ENCODE peak calls at places on chromosome 1, in five cellular contexts. One of them, this sample, is unnamed.
A peak's percentile ranks its signal among the peaks of the same experiment; 100 is the strongest.

GRCh38 chr1:10514490-10515235 is 39.9 kb downstream of the PEX14 start:
- DNase-seq in left lung: no peak
- DNase-seq in spleen: no peak
- DNase-seq in choroid plexus epithelial cell: peak; percentile 49
- DNase-seq in Panc1: peak; percentile 67
- DNase-seq in this sample: no peak

GRCh38 chr1:59414406-59415133 is 117.7 kb downstream of the FGGY start:
- DNase-seq in left lung: no peak
- DNase-seq in spleen: no peak
- DNase-seq in Panc1: no peak
- DNase-seq in choroid plexus epithelial cell: peak; percentile 47
- DNase-seq in this sample: no peak

GRCh38 chr1:45328680-45329079 is 2.0 kb downstream of the HPDL start:
- DNase-seq in spleen: no peak
- DNase-seq in Panc1: no peak
- DNase-seq in left lung: no peak
- DNase-seq in choroid plexus epithelial cell: no peak
- DNase-seq in this sample: no peak

GRCh38 chr1:208357663-208358507 is 113.7 kb upstream of the PLXNA2 start:
- DNase-seq in choroid plexus epithelial cell: no peak
- DNase-seq in left lung: no peak
- DNase-seq in Panc1: no peak
- DNase-seq in spleen: no peak
- DNase-seq in this sample: no peak

GRCh38 chr1:11934295-11935039 is at the start of gene PLOD1:
- DNase-seq in Panc1: no peak
- DNase-seq in spleen: peak; percentile 97
- DNase-seq in choroid plexus epithelial cell: peak; percentile 86
- DNase-seq in left lung: peak; percentile 94
- DNase-seq in this sample: no peak

GRCh38 chr1:222529916-222530315 is 18.0 kb downstream of the HHIPL2 start:
- DNase-seq in Panc1: no peak
- DNase-seq in spleen: no peak
- DNase-seq in left lung: no peak
- DNase-seq in choroid plexus epithelial cell: no peak
- DNase-seq in this sample: no peak

GRCh38 chr1:102566182-102566581 is 542.1 kb downstream of the COL11A1 start:
- DNase-seq in left lung: no peak
- DNase-seq in Panc1: no peak
- DNase-seq in choroid plexus epithelial cell: no peak
- DNase-seq in spleen: no peak
- DNase-seq in this sample: no peak

GRCh38 chr1:48610628-48611542 is 138.9 kb upstream of the SPATA6 start:
- DNase-seq in left lung: peak; percentile 43
- DNase-seq in spleen: no peak
- DNase-seq in Panc1: no peak
- DNase-seq in choroid plexus epithelial cell: no peak
- DNase-seq in this sample: no peak

GRCh38 chr1:153881764-153882163 is 41.0 kb downstream of the GATAD2B start:
- DNase-seq in Panc1: no peak
- DNase-seq in left lung: no peak
- DNase-seq in choroid plexus epithelial cell: peak; percentile 70
- DNase-seq in spleen: no peak
- DNase-seq in this sample: no peak

GRCh38 chr1:226309398-226310122 is 596 bp upstream of the LIN9 start:
- DNase-seq in spleen: no peak
- DNase-seq in Panc1: no peak
- DNase-seq in left lung: no peak
- DNase-seq in choroid plexus epithelial cell: peak; percentile 14
- DNase-seq in this sample: no peak

GRCh38 chr1:19910650-19911049 is 12.8 kb downstream of the PLA2G2E start:
- DNase-seq in left lung: no peak
- DNase-seq in Panc1: no peak
- DNase-seq in choroid plexus epithelial cell: no peak
- DNase-seq in spleen: no peak
- DNase-seq in this sample: no peak
- H3K4me3 ChIP-seq in left lung: no peak overlapping the region
- H3K4me3 ChIP-seq in Panc1: no peak overlapping the region
- H3K4me3 ChIP-seq in choroid plexus epithelial cell: no peak overlapping the region
- H3K4me3 ChIP-seq in spleen: no peak overlapping the region
- H3K4me3 ChIP-seq in this sample: no peak overlapping the region

DNA sequence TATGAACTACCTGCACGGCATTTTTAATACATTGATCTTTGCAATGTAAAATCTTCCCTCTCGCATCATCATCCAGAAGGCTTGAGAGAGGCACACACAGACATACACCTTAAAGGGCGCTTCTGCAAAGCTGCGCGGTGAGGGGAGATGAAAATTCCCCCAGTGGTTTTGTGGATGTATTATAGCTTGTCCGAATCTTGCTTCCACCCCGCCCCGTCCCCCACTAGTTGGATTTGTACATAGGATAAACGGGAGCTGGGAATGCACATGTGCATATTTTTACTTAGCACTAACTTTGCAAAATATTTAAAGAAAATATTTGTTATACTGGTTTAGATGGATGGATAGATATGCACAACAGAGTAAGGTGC is 542 bp upstream of the ASTN1 start:
- DNase-seq in Panc1: no peak
- DNase-seq in left lung: no peak
- DNase-seq in spleen: no peak
- DNase-seq in choroid plexus epithelial cell: no peak
- DNase-seq in this sample: no peak
- TF ChIP-seq CTCF in Panc1: no peak
- TF ChIP-seq CTCF in left lung: no peak
- TF ChIP-seq CTCF in spleen: no peak
- TF ChIP-seq CTCF in choroid plexus epithelial cell: no peak
- TF ChIP-seq CTCF in this sample: no peak

DNA sequence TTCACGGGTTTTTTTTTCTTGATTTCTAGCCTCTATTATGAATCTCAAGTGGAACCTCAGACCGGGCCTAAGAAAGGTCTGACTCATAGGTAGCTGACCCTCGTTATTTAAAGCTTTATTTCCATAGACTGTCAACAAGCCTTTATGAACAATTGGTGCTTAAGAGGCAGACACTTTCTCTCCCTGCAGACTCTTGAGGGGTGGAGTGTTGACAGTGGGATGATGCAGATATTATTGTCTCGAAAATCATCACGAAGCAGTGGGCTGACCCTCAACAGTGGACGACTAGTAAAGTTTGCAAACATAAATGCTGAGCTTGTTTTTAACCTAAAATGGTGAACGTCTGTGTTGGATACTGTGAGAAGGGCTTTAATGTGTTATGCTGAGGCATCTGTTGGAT is 1.8 kb downstream of the SFT2D2 start:
- DNase-seq in left lung: no peak
- DNase-seq in spleen: no peak
- DNase-seq in Panc1: no peak
- DNase-seq in choroid plexus epithelial cell: peak; percentile 42
- DNase-seq in this sample: no peak
- H3K4me3 ChIP-seq in left lung: peak overlapping the region; percentile 97
- H3K4me3 ChIP-seq in spleen: peak overlapping the region; percentile 95
- H3K4me3 ChIP-seq in Panc1: peak overlapping the region; percentile 85
- H3K4me3 ChIP-seq in choroid plexus epithelial cell: no peak overlapping the region
- H3K4me3 ChIP-seq in this sample: peak overlapping the region; percentile 85

GRCh38 chr1:88060112-88060673 is 623.9 kb upstream of the PKN2 start:
- DNase-seq in choroid plexus epithelial cell: no peak
- DNase-seq in Panc1: no peak
- DNase-seq in left lung: no peak
- DNase-seq in spleen: no peak
- DNase-seq in this sample: no peak

GRCh38 chr1:88063605-88064004 is 620.5 kb upstream of the PKN2 start:
- DNase-seq in left lung: no peak
- DNase-seq in Panc1: no peak
- DNase-seq in spleen: no peak
- DNase-seq in choroid plexus epithelial cell: no peak
- DNase-seq in this sample: no peak

GRCh38 chr1:88062650-88063153 is 621.4 kb upstream of the PKN2 start:
- DNase-seq in left lung: no peak
- DNase-seq in Panc1: no peak
- DNase-seq in spleen: no peak
- DNase-seq in choroid plexus epithelial cell: no peak
- DNase-seq in this sample: no peak

GRCh38 chr1:88061830-88062177 is 622.3 kb upstream of the PKN2 start:
- DNase-seq in choroid plexus epithelial cell: peak; percentile 2
- DNase-seq in left lung: no peak
- DNase-seq in spleen: no peak
- DNase-seq in Panc1: no peak
- DNase-seq in this sample: no peak

DNA sequence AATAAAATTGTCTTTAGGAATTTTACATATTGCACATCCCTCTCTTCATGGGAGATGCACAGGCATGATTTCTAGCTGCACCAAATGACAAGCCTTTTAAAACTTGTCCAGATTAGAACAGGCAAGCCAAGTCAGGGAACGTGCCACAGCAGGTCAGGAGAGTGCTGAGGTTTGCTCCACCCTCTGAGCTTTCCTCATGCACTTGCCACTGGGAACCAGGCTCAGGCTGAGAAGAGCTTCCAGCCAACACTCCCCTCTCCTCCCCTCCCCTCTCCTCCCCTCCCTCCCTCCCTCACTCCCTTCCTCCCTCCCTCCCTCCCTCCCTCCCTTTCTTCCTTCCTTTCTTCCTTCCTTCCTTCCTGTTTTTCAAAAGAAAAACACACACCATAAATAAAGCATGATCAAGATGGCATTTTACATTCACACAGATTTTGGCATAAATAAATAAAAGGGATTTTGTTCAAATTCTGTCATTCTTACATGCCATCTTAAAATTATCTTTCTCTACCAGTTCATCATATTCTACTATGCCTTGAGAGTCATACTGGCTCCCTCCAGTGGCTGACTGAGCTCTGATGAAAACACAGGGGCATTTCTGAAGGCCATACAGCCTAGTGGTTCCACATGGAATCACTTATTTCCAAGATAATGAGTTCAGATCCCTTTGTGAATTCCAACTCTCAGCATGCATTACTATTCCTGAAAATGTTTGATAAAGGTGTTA is 622.8 kb upstream of the PKN2 start:
- DNase-seq in choroid plexus epithelial cell: peak; percentile 82
- DNase-seq in spleen: no peak
- DNase-seq in Panc1: peak; percentile 41
- DNase-seq in left lung: no peak
- DNase-seq in this sample: peak; percentile 38
- TF ChIP-seq CTCF in choroid plexus epithelial cell: peak; percentile 94
- TF ChIP-seq CTCF in spleen: peak; percentile 65
- TF ChIP-seq CTCF in Panc1: peak; percentile 67
- TF ChIP-seq CTCF in left lung: peak; percentile 39
- TF ChIP-seq CTCF in this sample: peak; percentile 98

GRCh38 chr1:34865573-34865972 is 6.0 kb upstream of the SMIM12 start:
- DNase-seq in Panc1: no peak
- DNase-seq in spleen: no peak
- DNase-seq in choroid plexus epithelial cell: no peak
- DNase-seq in left lung: no peak
- DNase-seq in this sample: no peak
- H3K4me3 ChIP-seq in Panc1: peak overlapping the region; percentile 66
- H3K4me3 ChIP-seq in spleen: peak overlapping the region; percentile 66
- H3K4me3 ChIP-seq in choroid plexus epithelial cell: peak overlapping the region; percentile 71
- H3K4me3 ChIP-seq in left lung: peak overlapping the region; percentile 77
- H3K4me3 ChIP-seq in this sample: peak overlapping the region; percentile 70

DNA sequence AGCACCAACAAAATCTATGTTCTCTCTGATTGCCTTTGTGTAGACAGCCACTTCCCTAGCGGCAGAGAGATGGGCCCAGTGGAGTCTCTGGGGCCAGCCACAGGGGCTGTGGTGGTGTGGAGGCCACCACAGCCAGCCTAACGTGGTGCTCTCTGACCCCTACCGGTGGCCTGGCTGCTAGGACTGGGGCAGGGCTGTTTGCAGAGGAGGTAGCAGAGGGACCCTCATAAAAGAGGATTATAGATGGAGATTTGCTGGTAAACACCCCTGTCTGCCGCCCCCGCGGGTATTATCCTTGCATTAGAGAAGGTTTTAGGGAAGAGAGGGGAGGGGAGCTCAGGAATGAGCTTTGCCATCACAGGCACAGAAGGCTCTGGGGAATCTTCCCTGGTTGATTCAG is 310.3 kb upstream of the VAMP3 start:
- DNase-seq in spleen: no peak
- DNase-seq in choroid plexus epithelial cell: no peak
- DNase-seq in Panc1: no peak
- DNase-seq in left lung: no peak
- DNase-seq in this sample: no peak
- TF ChIP-seq CTCF in spleen: no peak
- TF ChIP-seq CTCF in choroid plexus epithelial cell: no peak
- TF ChIP-seq CTCF in Panc1: no peak
- TF ChIP-seq CTCF in left lung: no peak
- TF ChIP-seq CTCF in this sample: no peak